ENCODE peak calls at places on chromosome 11, in nine cellular contexts. E is NCI-H2171, C is transverse colon, G is AG10803, A is ACHN, T is OCI-M1, P is NCI-H1436, Q is PC-3, B is AML-193. S is an unnamed sample.

GRCh38 chr11:43245471-43245870 is 66.3 kb upstream of the API5 start:
- DNase-seq in C (no peak), A (no peak), E (no peak), P (no peak), G (no peak), T (no peak), Q (no peak), B (no peak), S (no peak)

GRCh38 chr11:57881647-57882046 is 120.0 kb downstream of the CTNND1 start:
- DNase-seq in C (no peak), B (no peak), T (no peak), A (no peak), G (no peak), Q (no peak), P (no peak), E (no peak), S (no peak)

GRCh38 chr11:118533769-118534729 is 3.1 kb downstream of the TMEM25 start:
- DNase-seq in C (peak), Q (no peak), E (no peak), T (peak), P (no peak), A (no peak), B (no peak), G (no peak), S (no peak)

GRCh38 chr11:6216501-6216900 is 11.1 kb downstream of the C11orf42 start:
- DNase-seq in P (no peak), B (no peak), Q (no peak), G (no peak), C (no peak), E (no peak), A (no peak), T (no peak), S (no peak)

GRCh38 chr11:73334244-73335203 is 26.4 kb downstream of the ARHGEF17 start:
- DNase-seq in P (no peak), G (peak), Q (peak), A (peak), T (peak), E (no peak), C (peak), B (peak), S (no peak)

GRCh38 chr11:66863428-66864125 is 6.7 kb downstream of the LRFN4 start:
- DNase-seq in A (no peak), C (peak), Q (no peak), P (no peak), T (no peak), B (no peak), E (no peak), G (no peak), S (no peak)

GRCh38 chr11:44621140-44621681 is 55.7 kb downstream of the CD82 start:
- DNase-seq in C (peak), G (peak), B (peak), Q (peak), P (peak), E (peak), T (peak), A (peak), S (peak)

GRCh38 chr11:17273668-17274321 is 2.7 kb upstream of the NUCB2 start:
- DNase-seq in C (no peak), Q (no peak), B (peak), G (no peak), A (no peak), T (peak), P (no peak), E (no peak), S (peak)

GRCh38 chr11:1071571-1072115 is 3.0 kb upstream of the MUC2 start:
- DNase-seq in A (no peak), E (no peak), T (no peak), Q (no peak), G (no peak), P (no peak), B (no peak), C (no peak), S (no peak)

GRCh38 chr11:70942593-70942992 is 309.8 kb downstream of the SHANK2 start:
- DNase-seq in T (peak), E (no peak), Q (no peak), A (peak), P (no peak), G (no peak), B (no peak), C (no peak), S (peak)

GRCh38 chr11:131246156-131246555 is 124.3 kb upstream of the NTM start:
- DNase-seq in G (no peak), A (no peak), P (no peak), T (no peak), B (no peak), Q (no peak), E (no peak), C (no peak), S (no peak)

GRCh38 chr11:57251037-57251436 is 14.0 kb upstream of the APLNR start:
- DNase-seq in T (no peak), E (no peak), C (no peak), Q (no peak), P (no peak), G (no peak), B (no peak), A (no peak), S (no peak)

GRCh38 chr11:44624761-44625221 is 59.3 kb downstream of the CD82 start:
- DNase-seq in C (peak), Q (no peak), E (no peak), A (no peak), B (no peak), T (no peak), G (no peak), P (no peak), S (no peak)

GRCh38 chr11:110098645-110099044 is 5.5 kb downstream of the ZC3H12C start:
- DNase-seq in Q (peak), P (no peak), E (no peak), T (peak), C (no peak), A (no peak), B (peak), G (no peak), S (peak)

GRCh38 chr11:31959711-31960110 is 131.2 kb upstream of the RCN1 start:
- DNase-seq in T (no peak), G (peak), B (no peak), A (no peak), P (no peak), Q (peak), E (no peak), C (no peak), S (no peak)

GRCh38 chr11:1177020-1177770 is 19.4 kb downstream of the MUC5AC start:
- DNase-seq in B (no peak), T (no peak), A (no peak), E (no peak), G (no peak), Q (no peak), C (no peak), P (no peak), S (no peak)

GRCh38 chr11:116853461-116854073 is 16.1 kb upstream of the APOA1 start:
- DNase-seq in P (no peak), E (no peak), B (peak), A (peak), C (peak), Q (peak), T (peak), G (peak), S (no peak)

GRCh38 chr11:83194284-83195175 is 1.0 kb downstream of the ANKRD42 start:
- DNase-seq in P (no peak), A (peak), E (no peak), G (peak), T (peak), C (peak), B (peak), Q (peak), S (peak)

GRCh38 chr11:63813563-63814382 is 517 bp downstream of the SPINDOC start:
- DNase-seq in G (peak), C (peak), P (peak), A (peak), Q (peak), E (peak), B (no peak), T (peak), S (peak)

GRCh38 chr11:45102810-45103621 is 43.4 kb upstream of the PRDM11 start:
- DNase-seq in G (peak), Q (peak), B (peak), A (peak), E (peak), P (peak), C (peak), T (peak), S (peak)

GRCh38 chr11:117843666-117844484 is 19.3 kb upstream of the FXYD2 start:
- DNase-seq in T (peak), P (peak), E (no peak), C (peak), A (peak), B (peak), G (peak), Q (peak), S (peak)

GRCh38 chr11:75655619-75656018 is 13.2 kb downstream of the MAP6 start:
- DNase-seq in T (no peak), P (no peak), B (no peak), A (no peak), G (peak), E (no peak), Q (no peak), C (no peak), S (no peak)

GRCh38 chr11:15897211-15897960 is 459.0 kb downstream of the SOX6 start:
- DNase-seq in T (no peak), E (no peak), A (no peak), G (peak), Q (peak), C (no peak), P (no peak), B (no peak), S (no peak)

GRCh38 chr11:126347751-126348628 is 7.5 kb upstream of the ST3GAL4 start:
- DNase-seq in P (no peak), T (peak), E (no peak), Q (no peak), B (no peak), C (no peak), A (no peak), G (no peak), S (no peak)

GRCh38 chr11:61129608-61130523 is 27.6 kb downstream of the CD5 start:
- DNase-seq in C (peak), B (no peak), P (no peak), A (peak), G (peak), Q (peak), T (no peak), E (no peak), S (peak)